ENCODE peak calls at places on chromosomes 4 and X, in nine cellular contexts. E, F, D, A, X, Y, B, I and N are unnamed samples.

GRCh38 chrX:118839334-118839958 is 15.8 kb downstream of the ZCCHC12 start:
- DNase-seq in E (no peak), F (peak), D (peak), A (peak), X (peak), Y (peak), B (peak), I (peak), N (peak)

GRCh38 chr4:175542787-175543186 is 269.3 kb downstream of the GPM6A start:
- DNase-seq in E (no peak), F (no peak), D (no peak), A (no peak), X (no peak), Y (no peak), B (no peak), I (no peak), N (no peak)

GRCh38 chrX:84735025-84735424 is 232.8 kb upstream of the HDX start:
- DNase-seq in E (no peak), F (no peak), D (no peak), A (no peak), X (no peak), Y (no peak), B (no peak), I (no peak), N (no peak)

GRCh38 chrX:106780259-106780658 is 22.2 kb upstream of the TBC1D8B start:
- DNase-seq in E (no peak), F (no peak), D (no peak), A (no peak), X (no peak), Y (no peak), B (no peak), I (no peak), N (no peak)

GRCh38 chrX:154526901-154527675 is 11.1 kb upstream of the FAM3A start:
- DNase-seq in E (peak), F (peak), D (peak), A (no peak), X (peak), Y (peak), B (no peak), I (peak), N (peak)

GRCh38 chrX:40685352-40685918 is 38.1 kb upstream of the CXorf38 start:
- DNase-seq in E (no peak), F (no peak), D (no peak), A (no peak), X (no peak), Y (no peak), B (no peak), I (no peak), N (no peak)

GRCh38 chr4:26576171-26576829 is 7.6 kb upstream of the TBC1D19 start:
- DNase-seq in E (peak), F (peak), D (no peak), A (no peak), X (no peak), Y (no peak), B (no peak), I (no peak), N (no peak)

GRCh38 chr4:108325561-108325960 is 156.8 kb upstream of the LEF1 start:
- DNase-seq in E (no peak), F (no peak), D (no peak), A (no peak), X (no peak), Y (no peak), B (no peak), I (no peak), N (no peak)

GRCh38 chr4:76096076-76096475 is 21.6 kb downstream of the ART3 start:
- DNase-seq in E (no peak), F (no peak), D (no peak), A (no peak), X (no peak), Y (no peak), B (no peak), I (no peak), N (no peak)

GRCh38 chr4:55458611-55459010 is 62.9 kb downstream of the TMEM165 start:
- DNase-seq in E (no peak), F (no peak), D (no peak), A (no peak), X (no peak), Y (no peak), B (no peak), I (no peak), N (no peak)

GRCh38 chr4:181939199-181939945 is 303.8 kb upstream of the TENM3 start:
- DNase-seq in E (peak), F (no peak), D (no peak), A (no peak), X (no peak), Y (no peak), B (peak), I (no peak), N (no peak)
- TF ChIP-seq CTCF in E (peak), F (no peak), D (no peak), A (no peak), X (no peak), Y (no peak), B (no peak), I (no peak), N (no peak)

GRCh38 chrX:38803286-38803608 is 2.0 kb downstream of the MID1IP1 start:
- DNase-seq in E (no peak), F (no peak), D (no peak), A (no peak), X (no peak), Y (no peak), B (no peak), I (no peak), N (no peak)

GRCh38 chrX:38796926-38797325 is 4.3 kb upstream of the MID1IP1 start:
- DNase-seq in E (peak), F (no peak), D (no peak), A (no peak), X (no peak), Y (no peak), B (no peak), I (no peak), N (no peak)

GRCh38 chrX:38800981-38801845 is at the start of gene MID1IP1:
- DNase-seq in E (peak), F (peak), D (peak), A (peak), X (peak), Y (peak), B (peak), I (peak), N (peak)

GRCh38 chrX:38798956-38799355 is 2.3 kb upstream of the MID1IP1 start:
- DNase-seq in E (peak), F (peak), D (no peak), A (no peak), X (no peak), Y (no peak), B (no peak), I (no peak), N (no peak)

DNA sequence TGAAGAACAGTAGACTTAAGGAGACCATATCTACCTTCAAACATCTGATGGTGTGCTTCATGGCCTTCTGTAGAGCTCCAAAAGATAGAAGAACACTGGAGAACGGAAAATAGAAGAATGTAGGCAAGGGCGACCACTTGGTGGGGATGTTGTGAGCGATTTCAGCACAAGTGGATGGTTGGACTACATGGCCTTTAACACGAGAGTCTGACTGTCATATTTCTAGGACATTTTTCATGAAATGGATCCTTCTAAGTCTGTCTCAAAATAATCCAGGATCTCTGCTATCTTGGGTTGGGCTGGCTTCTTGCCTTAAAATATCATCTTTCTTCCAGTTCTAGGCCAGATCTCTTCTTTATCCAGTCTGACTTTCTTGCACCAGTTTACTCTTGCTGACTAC is 1.3 kb upstream of the MID1IP1 start:
- DNase-seq in E (no peak), F (no peak), D (no peak), A (no peak), X (no peak), Y (no peak), B (no peak), I (peak), N (no peak)
- TF ChIP-seq CTCF in E (peak), F (no peak), D (no peak), A (no peak), X (no peak), Y (no peak), B (no peak), I (peak), N (no peak)

DNA sequence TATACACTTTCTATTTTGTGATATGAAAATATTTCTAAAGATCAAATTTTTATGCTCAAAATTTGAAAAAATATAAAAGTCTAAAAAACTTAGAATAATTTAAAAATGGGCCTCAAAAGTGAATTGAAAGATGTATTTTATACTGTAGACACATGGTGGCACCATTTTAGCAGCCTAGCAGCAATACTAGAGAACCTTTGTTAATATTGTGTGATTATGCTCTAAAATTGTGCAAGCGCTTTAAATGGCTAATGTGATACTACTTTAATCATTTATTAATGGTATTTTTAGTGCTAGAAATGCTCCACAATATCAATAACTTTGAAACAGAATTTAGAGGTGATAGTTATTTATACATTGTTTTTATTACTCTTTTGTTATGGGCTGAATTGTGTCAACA is 3.7 kb upstream of the GUF1 start:
- DNase-seq in E (no peak), F (peak), D (no peak), A (no peak), X (no peak), Y (no peak), B (no peak), I (no peak), N (no peak)
- TF ChIP-seq CTCF in E (peak), F (no peak), D (no peak), A (no peak), X (no peak), Y (no peak), B (no peak), I (no peak), N (peak)

GRCh38 chr4:94491322-94491721 is 39.6 kb downstream of the PDLIM5 start:
- DNase-seq in E (peak), F (no peak), D (no peak), A (no peak), X (no peak), Y (no peak), B (no peak), I (no peak), N (no peak)
- TF ChIP-seq CTCF in E (no peak), F (no peak), D (no peak), A (no peak), X (no peak), Y (no peak), B (no peak), I (no peak), N (no peak)

GRCh38 chrX:1468250-1468772 is 15.6 kb upstream of the ASMTL start:
- DNase-seq in E (peak), F (peak), D (no peak), A (peak), X (peak), Y (peak), B (peak), I (peak), N (no peak)
- TF ChIP-seq CTCF in E (no peak), F (no peak), D (no peak), A (no peak), X (no peak), Y (no peak), B (no peak), I (no peak), N (no peak)

DNA sequence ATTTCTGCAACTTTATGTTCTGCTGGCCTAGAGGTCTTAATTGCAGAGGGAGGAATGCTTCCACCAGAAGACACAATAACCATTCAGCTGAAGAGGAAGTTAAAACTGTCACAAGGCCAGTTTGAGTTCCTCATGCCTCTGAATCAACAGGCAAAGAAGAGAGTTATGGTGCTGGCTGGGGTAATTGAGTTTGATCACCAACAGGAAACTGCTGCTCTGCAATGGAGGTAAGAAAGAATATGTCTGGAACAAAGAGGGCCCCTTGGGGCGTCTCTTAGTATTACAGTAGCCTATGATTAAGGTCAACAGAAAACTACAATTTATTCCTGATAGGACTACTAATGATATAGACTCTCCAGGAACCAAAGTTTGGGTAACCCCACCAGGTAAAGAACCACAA is 744.0 kb downstream of the FSTL5 start:
- DNase-seq in E (no peak), F (no peak), D (peak), A (no peak), X (peak), Y (no peak), B (no peak), I (no peak), N (no peak)
- TF ChIP-seq CTCF in E (no peak), F (no peak), D (no peak), A (peak), X (no peak), Y (no peak), B (no peak), I (no peak), N (no peak)